ENCODE peak calls at places on chromosomes 13 and 19, in four cellular contexts. P is HCT116, U is H1, E is K562. S is an unnamed sample.

GRCh38 chr13:48817166-48817802 is 158.4 kb upstream of the FNDC3A start:
- DNase-seq in P (no peak), U (no peak), E (no peak), S (no peak)

GRCh38 chr13:108226184-108226583 is 8.0 kb downstream of the ABHD13 start:
- DNase-seq in P (no peak), U (no peak), E (no peak), S (no peak)

GRCh38 chr13:47480941-47481340 is 520.1 kb downstream of the SUCLA2 start:
- DNase-seq in P (no peak), U (no peak), E (no peak), S (no peak)

GRCh38 chr19:54459282-54460229 is 4.0 kb downstream of the LENG9 start:
- DNase-seq in P (no peak), U (no peak), E (peak), S (no peak)

GRCh38 chr19:45355910-45356309 is 14.5 kb downstream of the ERCC2 start:
- DNase-seq in P (no peak), U (no peak), E (no peak), S (no peak)

GRCh38 chr19:41192574-41193419 is at the start of gene CYP2S1:
- DNase-seq in P (peak), U (peak), E (peak), S (no peak)

GRCh38 chr13:110396913-110397379 is 89.9 kb downstream of the COL4A2 start:
- DNase-seq in P (no peak), U (no peak), E (no peak), S (no peak)

GRCh38 chr19:33904681-33905080 is 108.0 kb downstream of the KCTD15 start:
- DNase-seq in P (no peak), U (peak), E (no peak), S (no peak)

GRCh38 chr13:68099616-68100015 is 869.5 kb upstream of the PCDH9 start:
- DNase-seq in P (peak), U (no peak), E (no peak), S (no peak)

GRCh38 chr13:79398915-79399314 is 7.1 kb downstream of the RBM26 start:
- DNase-seq in P (no peak), U (no peak), E (no peak), S (no peak)

GRCh38 chr13:106537521-106537920 is 2.1 kb upstream of the EFNB2 start:
- DNase-seq in P (no peak), U (no peak), E (no peak), S (no peak)

GRCh38 chr19:35883920-35884319 is 15.5 kb downstream of the APLP1 start:
- DNase-seq in P (no peak), U (no peak), E (no peak), S (no peak)

GRCh38 chr13:114096031-114096485 is 36.4 kb downstream of the RASA3 start:
- DNase-seq in P (no peak), U (no peak), E (no peak), S (no peak)

GRCh38 chr19:51799998-51800848 is 5.3 kb downstream of the FPR3 start:
- DNase-seq in P (no peak), U (no peak), E (peak), S (no peak)

GRCh38 chr13:20182231-20182846 is 10.4 kb downstream of the GJB2 start:
- DNase-seq in P (peak), U (no peak), E (peak), S (peak)

GRCh38 chr13:39394811-39395685 is 207.9 kb downstream of the LHFPL6 start:
- DNase-seq in P (no peak), U (no peak), E (no peak), S (no peak)

GRCh38 chr19:33470686-33471085 is 50.9 kb downstream of the PEPD start:
- DNase-seq in P (no peak), U (no peak), E (no peak), S (no peak)

GRCh38 chr13:23674795-23675640 is 104.8 kb downstream of the TNFRSF19 start:
- DNase-seq in P (no peak), U (no peak), E (no peak), S (no peak)

GRCh38 chr13:86085890-86086289 is 286.7 kb upstream of the SLITRK6 start:
- DNase-seq in P (no peak), U (no peak), E (no peak), S (no peak)

GRCh38 chr19:58474291-58474996 is 1.7 kb upstream of the ZNF446 start:
- DNase-seq in P (no peak), U (no peak), E (no peak), S (no peak)

GRCh38 chr13:108155185-108156106 is 59.9 kb downstream of the LIG4 start:
- DNase-seq in P (peak), U (peak), E (peak), S (peak)

GRCh38 chr19:56507446-56508281 is at the start of gene ZNF471:
- DNase-seq in P (no peak), U (peak), E (no peak), S (peak)

GRCh38 chr13:100987993-100988392 is 313.4 kb upstream of the TMTC4 start:
- DNase-seq in P (no peak), U (no peak), E (no peak), S (peak)

GRCh38 chr13:40940841-40941240 is 78.3 kb downstream of the ELF1 start:
- DNase-seq in P (no peak), U (no peak), E (no peak), S (no peak)

GRCh38 chr19:12806242-12807131 is at the start of gene RNASEH2A:
- DNase-seq in P (peak), U (peak), E (peak), S (peak)

GRCh38 chr19:41373993-41374392 is 2.3 kb upstream of the TMEM91 start:
- DNase-seq in P (no peak), U (no peak), E (no peak), S (no peak)

GRCh38 chr19:18439910-18440237 is 1.9 kb upstream of the ISYNA1 start:
- DNase-seq in P (no peak), U (no peak), E (no peak), S (no peak)
- TF ChIP-seq ZNF274 in P (no peak), U (no peak), E (no peak), S (no peak)

DNA sequence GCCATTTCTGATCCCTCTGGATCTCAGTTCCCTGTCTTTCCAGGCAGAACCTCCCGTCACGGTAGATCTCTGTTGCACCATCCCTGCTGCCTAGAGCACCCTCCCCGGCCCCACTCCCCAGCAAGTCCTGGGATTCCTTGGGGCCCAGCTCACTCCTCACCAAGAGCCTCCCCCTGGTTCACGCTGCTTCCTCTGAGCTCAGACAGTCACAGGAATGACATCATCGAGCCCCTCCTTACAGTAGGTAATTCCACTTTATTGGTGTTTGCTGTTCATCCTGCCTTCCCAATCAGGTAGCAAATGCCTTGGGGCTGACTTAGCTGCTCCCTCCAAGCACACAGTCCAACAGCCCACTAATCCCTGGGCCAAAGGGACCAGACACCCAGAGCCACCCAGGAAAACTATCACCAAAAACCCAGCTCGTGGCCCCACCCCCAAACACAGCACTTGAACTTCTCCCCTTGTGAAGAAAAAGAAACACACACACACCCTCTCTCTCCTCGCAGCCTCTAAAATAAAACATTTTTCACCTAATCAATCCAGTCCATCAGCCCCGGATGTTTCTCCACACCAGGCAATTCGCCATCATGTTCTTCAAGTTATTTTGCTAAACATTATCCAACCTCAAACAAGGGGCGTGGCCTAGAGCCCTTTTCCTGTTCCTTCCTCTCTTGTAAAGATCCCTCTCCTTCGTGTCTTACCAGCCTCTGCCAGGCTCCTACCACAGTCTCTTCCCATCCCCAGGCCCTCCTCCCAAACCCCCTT is 2.5 kb downstream of the NAPA start:
- DNase-seq in P (no peak), U (no peak), E (no peak), S (no peak)
- TF ChIP-seq YY1 in P (no peak), U (no peak), E (no peak), S (no peak)

GRCh38 chr19:38228491-38229439 is 4.7 kb upstream of the DPF1 start:
- DNase-seq in P (no peak), U (peak), E (peak), S (no peak)
- H3K4me3 ChIP-seq in P (peak), U (peak), E (peak), S (peak)

GRCh38 chr19:49801966-49802661 is 11.0 kb downstream of the FUZ start:
- DNase-seq in P (no peak), U (peak), E (no peak), S (no peak)
- TF ChIP-seq ZNF274 in P (no peak), U (no peak), E (no peak), S (no peak)

DNA sequence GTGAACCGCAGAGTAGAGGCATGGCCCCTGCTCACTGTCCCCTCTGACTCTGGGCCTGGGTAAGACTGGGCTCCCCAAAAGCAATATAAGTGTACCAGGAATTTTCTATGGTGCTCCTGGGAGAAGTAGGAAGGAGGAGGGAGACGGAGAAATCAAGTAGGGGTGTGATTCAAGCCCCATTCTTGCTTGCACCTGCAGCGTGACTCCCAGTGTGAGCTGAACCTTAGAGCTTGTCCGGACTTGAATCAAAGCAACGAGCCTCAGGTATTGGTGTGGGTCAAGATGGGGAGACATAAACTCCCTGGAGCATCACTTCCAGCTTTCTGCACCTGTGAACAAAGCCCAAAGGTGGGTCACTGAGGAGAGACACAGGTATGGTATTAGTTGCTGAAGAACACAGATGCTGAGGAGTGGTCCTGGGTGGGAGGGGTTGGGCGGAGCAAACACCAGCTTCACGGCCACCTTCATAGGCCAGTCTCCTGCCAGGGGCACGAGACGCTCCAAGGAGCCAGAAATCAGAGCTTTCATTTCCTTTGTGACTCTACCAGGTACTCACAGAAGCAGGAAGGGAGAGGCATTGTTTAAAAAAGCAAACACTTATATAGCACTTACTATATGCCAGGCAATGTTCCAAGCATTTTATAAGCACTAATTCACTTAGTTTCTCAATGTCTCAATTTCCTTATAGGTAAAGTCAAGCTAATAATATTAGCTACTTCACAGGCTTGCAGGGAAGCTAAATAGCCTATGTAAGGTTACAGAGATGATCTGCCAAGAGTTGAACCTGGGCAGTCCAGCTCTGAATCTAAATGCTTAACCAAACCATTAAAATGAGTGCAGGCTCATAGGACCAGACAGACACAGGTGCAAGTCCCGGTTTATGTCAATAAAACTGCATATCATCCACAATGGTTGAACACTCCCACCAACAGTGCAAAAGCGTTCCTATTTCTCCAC is 775.3 kb downstream of the UQCRFS1 start:
- DNase-seq in P (no peak), U (peak), E (no peak), S (no peak)
- TF ChIP-seq YY1 in P (no peak), U (no peak), E (no peak), S (no peak)

GRCh38 chr19:4455742-4456565 is 1.6 kb downstream of the UBXN6 start:
- DNase-seq in P (no peak), U (no peak), E (peak), S (no peak)
- H3K4me3 ChIP-seq in P (peak), U (no peak), E (peak), S (peak)

DNA sequence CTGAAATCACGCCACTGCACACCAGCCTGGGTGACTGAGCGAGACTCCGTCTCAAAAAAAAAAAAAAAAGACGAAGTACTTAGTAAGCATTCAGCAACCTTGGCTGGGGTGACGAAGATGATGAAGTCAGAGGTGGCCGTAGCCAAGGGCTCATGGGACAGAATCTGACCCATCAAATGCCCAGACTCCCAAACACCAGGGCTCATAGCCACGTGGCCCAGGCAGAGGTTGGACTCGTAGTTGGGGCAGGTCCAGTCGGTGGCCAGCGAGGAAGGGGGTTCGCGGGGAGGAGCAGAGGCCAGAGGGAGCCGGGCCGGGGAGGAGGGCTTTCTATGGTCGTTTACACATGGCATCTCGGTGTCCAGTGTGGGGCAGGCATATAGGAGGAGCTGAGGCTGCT is 52.1 kb upstream of the EHD2 start:
- DNase-seq in P (no peak), U (no peak), E (no peak), S (no peak)
- TF ChIP-seq ZNF274 in P (no peak), U (no peak), E (no peak), S (no peak)

S was measured in NT2/D1.